ENCODE peak calls at places on chromosomes 7 and 10, in ten cellular contexts. P is stomach, H is heart left ventricle, J is uterus, A is NB4, S is A549, O is esophagus squamous epithelium, U is prostate gland, V is vagina, X is lower leg skin. W is an unnamed sample.
A peak's percentile ranks its signal among the peaks of the same experiment; 100 is the strongest.

GRCh38 chr7:46135561-46135960 is 214.5 kb upstream of the IGFBP3 start:
- DNase-seq in P (no peak), H (no peak), J (no peak), A (no peak), S (no peak), O (no peak), U (no peak), V (no peak), X (no peak), W (no peak)

GRCh38 chr10:36280396-36280795 is 638.3 kb upstream of the FZD8 start:
- DNase-seq in P (no peak), H (no peak), J (no peak), A (no peak), S (peak; percentile 9), O (no peak), U (no peak), V (no peak), X (no peak), W (peak; percentile 6)

GRCh38 chr10:118096022-118096421 is 49.3 kb upstream of the RAB11FIP2 start:
- DNase-seq in P (no peak), H (no peak), J (no peak), A (no peak), S (no peak), O (no peak), U (no peak), V (no peak), X (no peak), W (no peak)

GRCh38 chr7:130954918-130955559 is 221.0 kb upstream of the KLF14 start:
- DNase-seq in P (no peak), H (no peak), J (no peak), A (no peak), S (no peak), O (no peak), U (no peak), V (no peak), X (no peak), W (no peak)

GRCh38 chr7:22885824-22886255 is 63.2 kb upstream of the TOMM7 start:
- DNase-seq in P (no peak), H (no peak), J (no peak), A (peak; percentile 93), S (no peak), O (no peak), U (no peak), V (no peak), X (no peak), W (no peak)

GRCh38 chr10:116637830-116638229 is 17.1 kb downstream of the PNLIPRP2 start:
- DNase-seq in P (no peak), H (no peak), J (no peak), A (no peak), S (no peak), O (no peak), U (no peak), V (no peak), X (no peak), W (no peak)

GRCh38 chr7:1339611-1340010 is 106.9 kb downstream of the UNCX start:
- DNase-seq in P (no peak), H (no peak), J (no peak), A (no peak), S (no peak), O (no peak), U (no peak), V (no peak), X (no peak), W (no peak)

GRCh38 chr10:124574456-124575070 is 112.9 kb downstream of the LHPP start:
- DNase-seq in P (no peak), H (no peak), J (no peak), A (no peak), S (no peak), O (no peak), U (no peak), V (no peak), X (no peak), W (no peak)

GRCh38 chr7:45028138-45028919 is 28.3 kb downstream of the CCM2 start:
- DNase-seq in P (no peak), H (no peak), J (no peak), A (peak; percentile 56), S (no peak), O (no peak), U (no peak), V (no peak), X (no peak), W (no peak)

GRCh38 chr7:45026013-45026412 is 26.0 kb downstream of the CCM2 start:
- DNase-seq in P (no peak), H (no peak), J (no peak), A (no peak), S (no peak), O (no peak), U (no peak), V (no peak), X (no peak), W (no peak)

GRCh38 chr7:45027774-45028114 is 27.7 kb downstream of the CCM2 start:
- DNase-seq in P (no peak), H (no peak), J (no peak), A (peak; percentile 77), S (no peak), O (no peak), U (no peak), V (no peak), X (no peak), W (no peak)

GRCh38 chr7:45028920-45029344 is 28.9 kb downstream of the CCM2 start:
- DNase-seq in P (no peak), H (no peak), J (no peak), A (peak; percentile 59), S (no peak), O (no peak), U (no peak), V (no peak), X (no peak), W (no peak)

DNA sequence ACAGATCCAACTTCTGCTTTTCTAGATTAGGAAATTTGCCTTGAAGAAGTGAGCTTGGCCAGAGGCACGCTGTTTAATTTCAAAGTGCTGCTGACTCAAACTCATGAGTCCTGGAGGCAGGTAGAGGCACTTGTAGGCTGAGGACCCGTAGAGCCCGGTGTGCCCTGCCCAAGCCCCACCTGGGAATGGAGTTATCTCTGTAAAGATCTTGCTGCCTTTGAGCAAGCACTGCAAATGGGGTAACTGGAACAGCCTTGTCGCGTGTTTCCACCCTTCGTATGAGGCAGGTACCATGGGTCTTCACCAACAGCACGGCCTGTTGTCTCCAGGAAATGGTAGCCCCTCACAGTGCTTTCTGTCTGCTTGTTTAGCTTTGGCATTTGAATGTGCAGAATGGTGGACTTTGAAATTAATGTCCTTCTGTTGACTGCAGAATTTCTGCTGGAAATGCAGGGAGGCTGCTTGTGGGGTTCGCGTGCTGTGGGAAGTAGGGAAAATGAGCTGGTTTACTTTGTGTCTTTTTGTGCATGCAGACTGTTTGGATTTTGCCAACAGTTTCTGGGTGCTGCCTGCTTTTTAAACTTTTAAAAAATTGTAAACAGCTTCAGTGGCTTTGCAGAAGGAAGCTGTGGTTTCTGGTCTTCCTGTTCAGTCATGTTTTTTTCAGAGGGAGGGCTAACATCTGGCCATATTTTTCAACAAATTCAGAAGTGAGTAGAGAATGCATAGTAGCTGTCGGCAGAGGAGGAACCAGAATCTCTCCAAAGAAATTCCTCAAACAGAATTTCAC is 27.2 kb downstream of the CCM2 start:
- DNase-seq in P (no peak), H (no peak), J (no peak), A (peak; percentile 95), S (no peak), O (no peak), U (no peak), V (no peak), X (no peak), W (no peak)
- TF ChIP-seq POLR2A in P (no peak), H (no peak), J (no peak), A (peak; percentile 55), S (no peak), O (no peak), U (no peak), V (no peak), X (no peak), W (no peak)

DNA sequence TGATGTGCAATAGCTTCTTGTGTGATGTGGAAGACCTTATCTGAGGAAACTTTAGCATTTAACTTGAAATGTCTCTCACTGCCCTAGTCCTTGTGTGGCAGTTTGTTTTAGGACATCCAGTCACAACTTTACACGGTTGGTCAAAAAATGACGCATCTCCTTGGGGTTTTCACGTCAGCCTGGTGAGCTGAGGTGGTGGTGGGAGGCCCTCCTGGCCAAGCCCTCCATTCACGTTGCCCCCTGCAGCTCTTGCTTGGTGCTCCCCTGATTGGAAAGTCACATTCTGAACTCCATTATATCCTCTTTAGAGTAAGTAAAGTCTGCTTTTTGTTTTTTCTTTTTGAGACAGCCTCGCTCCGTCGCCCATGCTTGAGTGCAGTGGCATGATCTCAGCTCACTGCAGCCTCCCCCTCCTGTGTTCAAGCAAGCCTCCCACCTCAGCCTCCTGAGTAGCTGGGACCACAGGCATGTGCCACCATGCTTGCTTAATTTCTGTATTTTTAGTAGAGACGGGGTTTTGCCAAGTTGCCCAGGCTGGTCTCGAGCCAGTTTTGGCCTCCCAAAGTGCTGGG is 7.5 kb downstream of the PGAM1 start:
- DNase-seq in P (no peak), H (no peak), J (no peak), A (no peak), S (no peak), O (no peak), U (no peak), V (no peak), X (no peak), W (no peak)
- TF ChIP-seq POLR2A in P (no peak), H (no peak), J (no peak), A (no peak), S (no peak), O (no peak), U (no peak), V (no peak), X (no peak), W (no peak)

GRCh38 chr10:79349072-79349491 is 1.8 kb downstream of the PPIF start:
- DNase-seq in P (no peak), H (no peak), J (no peak), A (no peak), S (no peak), O (no peak), U (no peak), V (peak; percentile 64), X (peak; percentile 14), W (no peak)

GRCh38 chr10:79348640-79348988 is 1.3 kb downstream of the PPIF start:
- DNase-seq in P (no peak), H (no peak), J (no peak), A (no peak), S (no peak), O (no peak), U (no peak), V (peak; percentile 70), X (peak; percentile 19), W (no peak)

GRCh38 chr10:79347226-79347893 is at the start of gene PPIF:
- DNase-seq in P (peak; percentile 97), H (peak; percentile 94), J (peak; percentile 92), A (peak; percentile 96), S (peak; percentile 74), O (peak; percentile 72), U (peak; percentile 93), V (peak; percentile 97), X (peak; percentile 91), W (peak; percentile 99)

GRCh38 chr10:79346388-79347225 is 662 bp upstream of the PPIF start:
- DNase-seq in P (no peak), H (no peak), J (peak; percentile 43), A (no peak), S (no peak), O (no peak), U (no peak), V (peak; percentile 88), X (no peak), W (no peak)

DNA sequence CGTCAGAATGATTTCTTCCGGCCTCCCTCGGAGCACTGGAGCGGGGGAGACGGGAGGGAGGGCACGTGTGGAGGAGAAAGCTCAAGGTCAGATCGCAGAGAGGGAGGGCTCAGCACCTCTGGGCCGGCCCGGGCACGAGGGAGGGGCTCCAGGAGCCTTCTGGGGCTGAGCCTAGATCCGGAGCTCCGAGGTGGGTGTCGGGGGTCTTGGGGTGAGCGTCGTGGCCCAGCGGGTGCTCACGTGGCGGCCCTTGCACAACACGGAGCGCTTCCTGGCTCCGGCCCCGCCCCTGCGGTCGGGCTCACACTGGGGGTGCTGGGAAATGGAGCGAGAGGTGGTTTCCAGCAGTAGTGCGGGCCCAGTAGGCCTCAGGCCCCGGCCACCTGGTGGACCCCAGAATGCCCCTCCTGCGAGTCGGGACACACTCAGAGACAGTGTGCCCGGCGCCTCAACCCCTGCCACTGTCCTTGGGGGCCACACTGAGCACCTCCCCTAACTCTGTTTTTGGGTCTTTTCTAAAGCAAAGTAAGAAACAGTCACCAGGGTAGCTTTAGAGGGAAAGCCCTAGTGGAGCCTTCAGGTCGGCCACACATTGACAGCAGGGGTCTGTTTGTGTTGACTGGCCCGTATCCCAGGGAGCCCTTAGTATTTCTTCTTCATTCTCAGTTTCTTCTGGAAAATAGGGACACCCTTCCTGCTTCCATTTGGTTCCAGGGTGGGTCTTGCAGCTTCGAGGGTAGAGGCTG is 798 bp downstream of the PPIF start:
- DNase-seq in P (peak; percentile 77), H (peak; percentile 75), J (peak; percentile 69), A (peak; percentile 92), S (peak; percentile 44), O (no peak), U (peak; percentile 60), V (peak; percentile 46), X (peak; percentile 65), W (peak; percentile 68)
- TF ChIP-seq POLR2A in P (no peak), H (no peak), J (no peak), A (no peak), S (no peak), O (no peak), U (no peak), V (no peak), X (no peak), W (peak; percentile 39)

GRCh38 chr7:149624419-149625338 is 127.1 kb upstream of the ZNF746 start:
- DNase-seq in P (peak; percentile 96), H (peak; percentile 93), J (peak; percentile 87), A (peak; percentile 98), S (peak; percentile 74), O (peak; percentile 62), U (peak; percentile 90), V (no peak), X (peak; percentile 89), W (peak; percentile 93)
- TF ChIP-seq POLR2A in P (peak; percentile 10), H (no peak), J (no peak), A (peak; percentile 55), S (peak; percentile 78), O (peak; percentile 86), U (peak; percentile 74), V (peak; percentile 41), X (no peak), W (peak; percentile 94)